ENCODE peak calls at places on chromosomes 13 and 19, in four cellular contexts. F is ovary, A is GM03348, N is posterior cingulate gyrus. Z is an unnamed sample.

GRCh38 chr19:15432018-15432494 is 13.3 kb upstream of the AKAP8L start:
- DNase-seq in F (no peak), A (peak; percentile 46), N (no peak), Z (no peak)

GRCh38 chr19:20351244-20351643 is 184.2 kb downstream of the ZNF486 start:
- DNase-seq in F (no peak), A (no peak), N (no peak), Z (no peak)

GRCh38 chr13:74064805-74065204 is 69.4 kb downstream of the KLF12 start:
- DNase-seq in F (no peak), A (no peak), N (no peak), Z (no peak)

GRCh38 chr19:33781996-33782395 is 14.7 kb upstream of the KCTD15 start:
- DNase-seq in F (no peak), A (no peak), N (no peak), Z (no peak)

GRCh38 chr19:2048959-2049740 is 1.9 kb downstream of the MKNK2 start:
- DNase-seq in F (peak; percentile 55), A (no peak), N (peak; percentile 43), Z (no peak)

GRCh38 chr19:47518139-47518538 is 3.3 kb upstream of the NAPA start:
- DNase-seq in F (no peak), A (no peak), N (no peak), Z (peak; percentile 89)

GRCh38 chr13:46637213-46637612 is 84.2 kb downstream of the LRCH1 start:
- DNase-seq in F (no peak), A (no peak), N (no peak), Z (no peak)

GRCh38 chr13:47813683-47814082 is 187.4 kb downstream of the SUCLA2 start:
- DNase-seq in F (no peak), A (no peak), N (no peak), Z (no peak)

GRCh38 chr13:98370806-98371553 is 193.9 kb upstream of the RNF113B start:
- DNase-seq in F (peak; percentile 74), A (peak; percentile 77), N (no peak), Z (no peak)

GRCh38 chr13:72313546-72313945 is 413.9 kb downstream of the MZT1 start:
- DNase-seq in F (no peak), A (no peak), N (no peak), Z (no peak)

GRCh38 chr13:43307221-43307920 is 284.0 kb downstream of the DNAJC15 start:
- DNase-seq in F (no peak), A (no peak), N (no peak), Z (no peak)

GRCh38 chr19:43675269-43675879 is 5.4 kb upstream of the PLAUR start:
- DNase-seq in F (no peak), A (peak; percentile 27), N (no peak), Z (no peak)

GRCh38 chr13:32209670-32210069 is 105.5 kb downstream of the ZAR1L start:
- DNase-seq in F (no peak), A (no peak), N (no peak), Z (no peak)

GRCh38 chr13:102394158-102395053 is 7.4 kb downstream of the FGF14 start:
- DNase-seq in F (peak; percentile 93), A (peak; percentile 88), N (peak; percentile 87), Z (no peak)

GRCh38 chr19:40424637-40425449 is 949 bp downstream of the SERTAD1 start:
- DNase-seq in F (no peak), A (no peak), N (no peak), Z (no peak)

GRCh38 chr13:45092668-45093067 is 27.6 kb upstream of the GTF2F2 start:
- DNase-seq in F (no peak), A (peak; percentile 39), N (no peak), Z (peak; percentile 35)

GRCh38 chr19:16598848-16599247 is 26.6 kb upstream of the SLC35E1 start:
- DNase-seq in F (no peak), A (no peak), N (no peak), Z (no peak)

Z was measured in GDM1.